ENCODE peak calls at places on chromosomes 5 and 9, in six cellular contexts. I is mammary epithelial cell, Z is mesendoderm, E is MM.1S, X is neural progenitor cell, H is fibroblast of lung. P is an unnamed sample.

GRCh38 chr9:81266086-81266485 is 423.3 kb downstream of the TLE1 start:
- DNase-seq in X (no peak), I (no peak), H (peak; percentile 78), Z (no peak), E (no peak), P (no peak)

GRCh38 chr5:18736051-18736398 is 1101.8 kb downstream of the TAF11L14 start:
- DNase-seq in H (no peak), Z (peak; percentile 83), I (no peak), E (no peak), X (no peak), P (no peak)

GRCh38 chr9:91395553-91396470 is 27.8 kb downstream of the NFIL3 start:
- DNase-seq in H (peak; percentile 95), I (peak; percentile 85), X (no peak), E (peak; percentile 63), Z (no peak), P (no peak)

GRCh38 chr9:97636903-97637302 is 3.3 kb downstream of the NCBP1 start:
- DNase-seq in X (no peak), E (no peak), Z (peak; percentile 43), I (no peak), H (no peak), P (no peak)

GRCh38 chr9:87008667-87009066 is 61.4 kb upstream of the GAS1 start:
- DNase-seq in Z (no peak), H (no peak), E (no peak), X (no peak), I (no peak), P (no peak)

GRCh38 chr5:66595877-66596790 is at the start of gene MAST4:
- DNase-seq in X (peak; percentile 96), H (peak; percentile 91), Z (peak; percentile 95), I (peak; percentile 86), E (peak; percentile 94), P (peak; percentile 91)

GRCh38 chr9:128656416-128657343 is at the start of gene DYNC2I2:
- DNase-seq in Z (peak; percentile 97), E (peak; percentile 96), X (peak; percentile 99), H (peak; percentile 87), I (peak; percentile 88), P (peak; percentile 94)

GRCh38 chr5:133455681-133456080 is 156.7 kb downstream of the FSTL4 start:
- DNase-seq in X (no peak), I (no peak), Z (no peak), E (no peak), H (no peak), P (no peak)

GRCh38 chr5:83149671-83150070 is 72.3 kb downstream of the XRCC4 start:
- DNase-seq in E (no peak), H (peak; percentile 83), Z (peak; percentile 16), X (peak; percentile 29), I (no peak), P (no peak)

GRCh38 chr5:172707285-172708182 is 63.5 kb downstream of the DUSP1 start:
- DNase-seq in H (peak; percentile 66), Z (peak; percentile 81), I (peak; percentile 56), E (peak; percentile 50), X (peak; percentile 81), P (peak; percentile 43)

GRCh38 chr9:84617415-84617814 is 52.1 kb upstream of the NTRK2 start:
- DNase-seq in Z (no peak), I (no peak), E (no peak), X (no peak), H (no peak), P (no peak)

GRCh38 chr5:114686345-114686744 is 324.5 kb downstream of the KCNN2 start:
- DNase-seq in Z (no peak), H (no peak), I (no peak), X (no peak), E (no peak), P (no peak)

GRCh38 chr5:150147580-150148407 is 7.9 kb downstream of the PDGFRB start:
- DNase-seq in I (no peak), Z (no peak), X (no peak), E (no peak), H (no peak), P (no peak)

GRCh38 chr5:37837101-37838032 is 2.5 kb downstream of the GDNF start:
- DNase-seq in E (peak; percentile 59), I (peak; percentile 79), Z (peak; percentile 74), H (peak; percentile 74), X (peak; percentile 78), P (no peak)

GRCh38 chr5:37836173-37837100 is 3.4 kb downstream of the GDNF start:
- DNase-seq in E (no peak), I (peak; percentile 17), X (peak; percentile 70), H (peak; percentile 51), Z (peak; percentile 51), P (no peak)

GRCh38 chr5:37833990-37834389 is 5.9 kb downstream of the GDNF start:
- DNase-seq in I (no peak), E (peak; percentile 47), H (no peak), Z (no peak), X (peak; percentile 28), P (no peak)

GRCh38 chr5:37834542-37835399 is 5.1 kb downstream of the GDNF start:
- DNase-seq in Z (peak; percentile 62), E (peak; percentile 31), X (peak; percentile 70), I (no peak), H (peak; percentile 49), P (no peak)

GRCh38 chr5:37835400-37835973 is 4.4 kb downstream of the GDNF start:
- DNase-seq in I (no peak), H (no peak), E (no peak), X (no peak), Z (no peak), P (no peak)
- H3K4me3 ChIP-seq in I (no peak overlapping the region), H (no peak overlapping the region), E (peak overlapping the region; percentile 24), X (no peak overlapping the region), Z (no peak overlapping the region), P (no peak overlapping the region)

DNA sequence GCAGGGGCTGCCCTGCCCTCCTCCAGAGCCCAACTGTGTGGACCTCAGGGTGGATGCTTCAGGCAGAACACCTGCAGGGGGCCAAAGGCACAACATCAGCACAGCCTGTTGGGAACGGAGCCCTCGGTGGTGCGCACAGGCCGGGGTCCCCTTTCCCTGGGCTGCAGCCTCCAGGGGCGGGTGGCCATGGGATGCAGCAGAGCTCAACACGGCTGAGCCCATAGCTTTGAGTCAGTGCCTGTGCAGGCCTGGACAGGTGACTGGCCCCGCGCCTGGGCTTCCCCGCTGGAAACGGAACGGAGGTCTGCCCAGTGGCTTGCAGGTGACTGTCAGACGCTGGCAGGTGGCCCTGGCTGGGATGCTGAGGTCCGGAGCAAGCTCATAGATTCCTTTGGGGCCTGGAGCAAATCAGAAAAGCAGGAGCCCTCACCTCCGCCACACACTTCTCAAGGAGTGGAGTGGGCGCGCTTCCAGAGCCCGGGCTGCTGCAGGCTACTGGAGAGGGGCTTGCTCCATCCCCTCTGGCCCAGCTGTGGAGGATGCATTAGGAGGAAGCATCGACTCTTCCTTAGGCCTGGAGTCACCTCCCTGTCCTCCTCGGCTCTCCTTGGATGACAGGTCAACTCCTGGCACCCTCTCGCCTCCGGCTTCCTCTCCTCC is 69.8 kb upstream of the RNU6ATAC start:
- DNase-seq in I (peak; percentile 60), X (no peak), E (no peak), H (no peak), Z (no peak), P (no peak)
- H3K9ac ChIP-seq in I (no peak overlapping the region), X (no peak overlapping the region), E (no peak overlapping the region), H (no peak overlapping the region), Z (no peak overlapping the region), P (no peak overlapping the region)

DNA sequence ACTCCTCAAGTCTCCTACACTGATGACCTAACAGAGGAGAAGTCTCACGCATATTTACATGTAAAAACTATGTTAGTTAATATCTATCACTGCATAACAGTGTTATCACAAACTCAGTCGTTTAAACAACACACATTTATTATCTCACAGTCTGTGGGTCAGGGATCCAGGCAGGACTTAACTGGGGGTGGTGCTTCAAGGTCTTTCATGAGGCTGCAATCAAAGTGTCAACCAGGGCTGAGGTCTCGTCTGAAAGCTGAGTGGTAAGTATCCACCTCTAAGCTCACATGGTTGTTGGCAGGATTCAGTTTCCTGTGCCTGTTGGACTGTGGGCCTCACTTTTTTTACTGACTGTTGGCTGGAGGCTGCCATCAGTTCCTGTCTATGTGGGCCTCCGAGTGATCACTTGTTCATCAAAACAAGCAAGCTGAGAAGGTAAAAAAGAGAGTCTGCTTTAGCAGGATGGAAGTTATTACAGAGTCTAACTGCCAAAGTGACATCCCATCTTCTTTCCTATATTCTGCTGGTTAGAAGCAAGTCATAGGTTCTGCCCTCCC is 188.6 kb downstream of the CARTPT start:
- DNase-seq in E (peak; percentile 14), Z (no peak), X (no peak), I (no peak), H (no peak), P (no peak)
- H3K4me2 ChIP-seq in E (peak overlapping the region; percentile 19), Z (no peak overlapping the region), X (no peak overlapping the region), I (no peak overlapping the region), H (no peak overlapping the region), P (no peak overlapping the region)

GRCh38 chr5:170464280-170465127 is 39.3 kb upstream of the KCNIP1 start:
- DNase-seq in I (no peak), E (no peak), X (no peak), Z (no peak), H (no peak), P (no peak)
- H3K4me3 ChIP-seq in I (no peak overlapping the region), E (no peak overlapping the region), X (no peak overlapping the region), Z (no peak overlapping the region), H (no peak overlapping the region), P (no peak overlapping the region)

GRCh38 chr9:13661014-13661413 is 381.5 kb upstream of the MPDZ start:
- DNase-seq in H (no peak), E (peak; percentile 58), I (no peak), Z (no peak), X (no peak), P (no peak)

GRCh38 chr9:13665418-13666066 is 386.1 kb upstream of the MPDZ start:
- DNase-seq in H (peak; percentile 16), Z (no peak), I (peak; percentile 40), X (no peak), E (peak; percentile 23), P (peak; percentile 43)
- H3K9ac ChIP-seq in H (no peak overlapping the region), Z (no peak overlapping the region), I (no peak overlapping the region), X (no peak overlapping the region), E (no peak overlapping the region), P (no peak overlapping the region)

GRCh38 chr5:24208540-24209141 is 436.1 kb downstream of the CDH10 start:
- DNase-seq in I (no peak), E (no peak), H (no peak), Z (peak; percentile 49), X (peak; percentile 84), P (no peak)
- H3K4me2 ChIP-seq in I (no peak overlapping the region), E (no peak overlapping the region), H (no peak overlapping the region), Z (no peak overlapping the region), X (peak overlapping the region; percentile 75), P (no peak overlapping the region)

GRCh38 chr9:27005491-27005890 is at the start of gene LRRC19:
- DNase-seq in Z (no peak), E (no peak), H (no peak), I (no peak), X (no peak), P (no peak)

DNA sequence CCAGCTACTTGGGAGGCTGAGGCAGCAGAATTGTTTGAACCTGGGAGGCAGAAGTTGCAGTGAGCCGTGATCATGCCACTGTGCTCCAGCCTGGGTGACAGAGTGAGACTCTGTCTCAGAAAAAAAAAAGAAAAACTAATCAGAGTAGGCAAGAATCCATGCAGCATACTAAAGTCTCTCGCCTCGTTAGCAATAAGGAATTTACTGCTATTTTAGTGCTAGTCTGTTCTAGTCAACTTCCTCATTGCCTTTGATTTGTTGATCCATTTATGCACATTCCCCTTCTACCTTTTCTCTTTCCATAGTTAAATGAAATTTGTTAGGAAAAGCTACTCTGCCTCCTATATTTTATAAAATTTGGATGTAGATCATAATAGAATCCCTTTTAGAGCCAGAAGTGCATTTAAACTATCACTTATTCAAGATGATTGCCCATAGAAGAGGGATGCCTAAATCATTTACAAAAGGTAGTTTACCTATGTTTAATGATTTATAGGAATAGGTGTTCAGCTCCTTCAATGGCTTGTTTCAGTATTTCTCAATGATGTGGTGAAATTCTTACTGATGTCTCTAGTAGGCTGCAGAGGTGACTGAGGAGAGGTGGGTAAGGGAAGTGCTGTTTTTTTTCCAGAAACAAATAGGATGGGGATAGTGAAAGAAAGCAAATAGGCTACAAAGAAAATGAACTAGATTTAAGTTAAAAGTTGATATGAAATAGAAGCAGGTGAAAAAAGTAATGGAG is 1.9 kb downstream of the LRRC19 start:
- DNase-seq in E (no peak), Z (peak; percentile 7), I (no peak), H (peak; percentile 10), X (peak; percentile 18), P (no peak)
- H3K4me3 ChIP-seq in E (no peak overlapping the region), Z (no peak overlapping the region), I (no peak overlapping the region), H (no peak overlapping the region), X (no peak overlapping the region), P (no peak overlapping the region)